ENCODE peak calls at places on chromosomes 4 and X, in four cellular contexts. N is choroid plexus epithelial cell, V is endodermal cell, S is GM20000. Q is an unnamed sample.

GRCh38 chr4:66704243-66704642 is 841.1 kb downstream of the CENPC start:
- DNase-seq in N (no peak), V (no peak), S (no peak), Q (no peak)

GRCh38 chr4:15636818-15637217 is 18.3 kb downstream of the FBXL5 start:
- DNase-seq in N (no peak), V (no peak), S (no peak), Q (no peak)

GRCh38 chr4:159017323-159018036 is 85.4 kb upstream of the RAPGEF2 start:
- DNase-seq in N (no peak), V (no peak), S (peak; percentile 17), Q (peak; percentile 35)

GRCh38 chr4:139606600-139607301 is 50.7 kb upstream of the SETD7 start:
- DNase-seq in N (peak; percentile 61), V (no peak), S (no peak), Q (no peak)

GRCh38 chrX:41014776-41015175 is 70.5 kb upstream of the USP9X start:
- DNase-seq in N (no peak), V (no peak), S (no peak), Q (no peak)

GRCh38 chr4:83197555-83198235 is 83.2 kb upstream of the PLAC8 start:
- DNase-seq in N (no peak), V (peak; percentile 78), S (no peak), Q (no peak)

GRCh38 chr4:3041192-3042142 is 32.9 kb downstream of the HTT-AS start:
- DNase-seq in N (peak; percentile 11), V (peak; percentile 72), S (peak; percentile 44), Q (peak; percentile 53)

GRCh38 chrX:15718283-15718970 is 19.6 kb upstream of the CA5B start:
- DNase-seq in N (no peak), V (peak; percentile 60), S (no peak), Q (no peak)

GRCh38 chr4:153248641-153249198 is 44.5 kb downstream of the TRIM2 start:
- DNase-seq in N (no peak), V (peak; percentile 79), S (no peak), Q (no peak)

GRCh38 chr4:77505958-77506319 is 99.7 kb upstream of the CXCL13 start:
- DNase-seq in N (no peak), V (no peak), S (no peak), Q (no peak)

GRCh38 chr4:57187241-57187640 is 77.1 kb upstream of the IGFBP7 start:
- DNase-seq in N (no peak), V (no peak), S (no peak), Q (no peak)

DNA sequence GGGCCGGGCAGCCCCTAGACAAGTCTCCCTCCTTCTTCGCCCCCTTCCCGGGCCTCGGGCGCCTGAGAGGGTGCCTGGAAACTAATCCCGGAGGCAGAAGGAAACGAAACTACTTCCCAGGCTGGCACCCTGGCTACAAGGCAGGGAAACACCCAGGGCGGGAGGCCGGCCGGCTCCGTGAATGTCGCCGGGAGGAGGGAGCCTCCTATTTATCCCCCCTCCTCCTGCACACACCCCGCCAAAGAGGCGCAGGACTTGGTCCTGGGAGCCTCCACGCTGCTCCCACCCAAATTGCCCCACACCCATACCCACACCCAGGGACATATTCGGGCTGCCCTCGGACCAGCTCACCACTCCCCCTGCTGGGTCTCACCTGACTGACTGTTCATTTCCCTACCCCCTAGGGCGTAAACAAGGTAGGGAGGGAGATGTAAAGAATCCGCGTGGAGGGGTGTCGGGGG is at the start of gene BTC:
- DNase-seq in N (peak; percentile 4), V (peak; percentile 77), S (no peak), Q (peak; percentile 8)
- TF ChIP-seq CTCF in N (peak; percentile 47), V (peak; percentile 65), S (no peak), Q (no peak)

DNA sequence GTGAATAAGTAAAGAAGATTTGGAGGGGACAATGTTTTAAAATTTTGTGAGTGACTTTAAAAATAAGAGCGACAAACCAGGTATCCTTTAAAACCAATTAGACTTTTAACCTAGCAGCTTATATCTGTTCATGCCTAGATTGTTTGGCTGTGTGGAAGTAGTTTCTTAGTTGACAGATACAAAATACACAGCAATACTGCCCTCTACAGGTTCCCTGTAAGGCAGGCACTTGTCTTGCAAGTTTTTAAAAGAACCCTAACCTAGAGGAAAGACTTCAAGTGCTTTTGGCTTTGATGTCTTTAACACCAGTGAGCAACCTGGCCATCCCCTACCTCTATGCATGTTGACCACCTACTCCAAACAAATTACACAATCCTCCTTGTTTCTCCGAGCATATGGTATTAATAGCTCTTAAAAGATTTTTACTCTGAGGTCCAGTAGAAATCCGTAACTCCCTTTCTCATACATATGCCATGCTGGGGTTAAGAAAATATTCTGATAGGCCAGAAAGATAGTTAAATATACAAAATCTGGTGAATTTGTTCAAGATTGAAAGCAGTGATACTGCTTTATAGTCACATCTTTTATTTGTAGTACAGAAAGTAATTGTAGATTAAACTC is 273.0 kb downstream of the ARHGAP24 start:
- DNase-seq in N (peak; percentile 94), V (peak; percentile 64), S (peak; percentile 47), Q (peak; percentile 55)
- TF ChIP-seq CTCF in N (peak; percentile 79), V (peak; percentile 97), S (peak; percentile 75), Q (peak; percentile 79)

GRCh38 chr4:184263910-184264732 is 46.4 kb upstream of the ENPP6 start:
- DNase-seq in N (peak; percentile 95), V (peak; percentile 97), S (peak; percentile 82), Q (peak; percentile 72)
- TF ChIP-seq CTCF in N (peak; percentile 86), V (peak; percentile 91), S (peak; percentile 43), Q (peak; percentile 80)

DNA sequence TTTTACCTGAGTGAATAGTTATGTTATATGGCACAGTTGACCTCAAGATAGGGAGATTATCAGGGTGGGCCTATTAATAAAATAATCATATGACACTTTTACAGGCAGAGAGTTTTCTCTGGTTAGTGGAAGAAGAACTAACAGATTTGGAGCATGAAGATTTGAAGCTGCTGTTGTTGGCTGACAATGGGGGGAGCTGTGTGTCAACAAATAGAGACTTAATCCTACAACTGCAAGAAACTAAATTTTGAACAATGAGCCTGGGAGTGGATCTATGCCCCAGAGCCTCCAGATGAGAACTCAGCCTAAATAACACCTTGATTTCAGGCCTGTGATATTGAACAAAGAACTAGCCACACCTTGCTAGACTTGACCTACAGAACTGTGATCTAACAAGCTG is 7.2 kb upstream of the CCSER1 start:
- DNase-seq in N (no peak), V (peak; percentile 55), S (no peak), Q (no peak)
- TF ChIP-seq CTCF in N (no peak), V (peak; percentile 52), S (peak; percentile 30), Q (peak; percentile 25)

Q was measured in GM10248.